ENCODE peak calls at places on chromosome 2, in eight cellular contexts. A is stimulated activated CD4-positive, alpha-beta T cell treated with anti-CD3 and anti-CD28 coated beads, Interleukin-15, amount 100 ng/mL, for 24 hours; C is HT-29; N is activated effector memory CD4-positive, alpha-beta T cell treated with Interleukin-2 at 50 U/mL for 16 hours; J is WTC11; O is AG20443; I is A549; U is amniotic stem cell. F is an unnamed sample.

GRCh38 chr2:161992526-161992925 is 81.5 kb downstream of the DPP4 start:
- DNase-seq in U (no peak), N (peak), J (no peak), I (no peak), C (no peak), A (peak), O (peak), F (no peak)

GRCh38 chr2:168850846-168851245 is 39.4 kb downstream of the SPC25 start:
- DNase-seq in N (no peak), J (no peak), A (no peak), C (no peak), I (no peak), U (no peak), O (no peak), F (no peak)

GRCh38 chr2:28329184-28329583 is 63.5 kb upstream of the FOSL2 start:
- DNase-seq in J (no peak), N (no peak), U (no peak), A (no peak), C (no peak), O (no peak), I (no peak), F (no peak)

GRCh38 chr2:180539541-180539940 is 440.9 kb upstream of the UBE2E3 start:
- DNase-seq in N (no peak), J (no peak), O (no peak), I (no peak), U (no peak), A (no peak), C (no peak), F (no peak)

GRCh38 chr2:216678813-216679657 is 16.3 kb downstream of the IGFBP5 start:
- DNase-seq in J (no peak), A (no peak), C (no peak), I (no peak), N (no peak), U (no peak), O (no peak), F (no peak)

GRCh38 chr2:19617251-19617650 is 258.8 kb upstream of the OSR1 start:
- DNase-seq in J (no peak), A (no peak), O (no peak), I (no peak), U (no peak), C (no peak), N (no peak), F (no peak)

GRCh38 chr2:236972491-236973379 is 113.0 kb upstream of the COPS8 start:
- DNase-seq in N (no peak), O (peak), A (no peak), U (peak), C (peak), J (peak), I (peak), F (no peak)

GRCh38 chr2:221142341-221142740 is 429.8 kb downstream of the EPHA4 start:
- DNase-seq in C (no peak), J (no peak), O (no peak), A (no peak), U (no peak), I (no peak), N (no peak), F (no peak)

GRCh38 chr2:114661926-114662670 is 219.7 kb downstream of the DPP10 start:
- DNase-seq in A (peak), C (no peak), U (no peak), O (peak), I (no peak), N (no peak), J (peak), F (no peak)

GRCh38 chr2:201536046-201536445 is 84.5 kb downstream of the STRADB start:
- DNase-seq in J (no peak), I (no peak), O (no peak), C (no peak), A (no peak), N (no peak), U (no peak), F (no peak)

GRCh38 chr2:100390001-100390940 is 27.2 kb downstream of the CHST10 start:
- DNase-seq in A (no peak), C (no peak), I (no peak), J (no peak), N (no peak), O (no peak), U (no peak), F (no peak)

GRCh38 chr2:171217330-171217729 is 56.6 kb upstream of the TLK1 start:
- DNase-seq in O (no peak), J (no peak), A (no peak), I (no peak), N (no peak), C (no peak), U (no peak), F (no peak)

GRCh38 chr2:191645032-191645431 is 32.9 kb upstream of the NABP1 start:
- DNase-seq in J (no peak), A (no peak), N (no peak), U (no peak), C (no peak), I (no peak), O (no peak), F (no peak)

GRCh38 chr2:25620077-25620476 is 53.3 kb downstream of the DTNB start:
- DNase-seq in I (no peak), O (no peak), J (no peak), N (no peak), U (no peak), A (no peak), C (no peak), F (no peak)

GRCh38 chr2:48207201-48207641 is 300.9 kb upstream of the FBXO11 start:
- DNase-seq in J (no peak), O (no peak), I (no peak), C (no peak), U (no peak), A (no peak), N (no peak), F (no peak)

GRCh38 chr2:112182581-112183034 is 44.4 kb downstream of the FBLN7 start:
- DNase-seq in O (no peak), A (peak), U (no peak), N (peak), J (no peak), I (no peak), C (no peak), F (no peak)

GRCh38 chr2:60295591-60295962 is 257.9 kb downstream of the BCL11A start:
- DNase-seq in A (no peak), C (peak), N (no peak), I (no peak), O (no peak), U (no peak), J (peak), F (no peak)

GRCh38 chr2:55530539-55531081 is 11.1 kb downstream of the CFAP36 start:
- DNase-seq in C (no peak), O (no peak), A (no peak), U (no peak), J (no peak), I (no peak), N (no peak), F (no peak)

GRCh38 chr2:176813526-176814179 is 398.9 kb upstream of the HNRNPA3 start:
- DNase-seq in U (no peak), N (no peak), I (no peak), O (no peak), J (no peak), A (no peak), C (no peak), F (no peak)

GRCh38 chr2:8786463-8786862 is 51.0 kb downstream of the KIDINS220 start:
- DNase-seq in J (no peak), O (no peak), N (no peak), I (no peak), C (no peak), U (no peak), A (no peak), F (no peak)

F was measured in brain pericyte.